ENCODE peak calls at places on chromosomes 13 and 19, in five cellular contexts. P is A673, L is foreskin fibroblast, Q is NCI-H1417, I is astrocyte of the hippocampus. R is an unnamed sample.
A peak's percentile ranks its signal among the peaks of the same experiment; 100 is the strongest.

GRCh38 chr13:106210327-106210726 is 325.1 kb downstream of the EFNB2 start:
- DNase-seq in Q (no peak), L (no peak), P (no peak), I (no peak), R (no peak)

GRCh38 chr19:32580901-32581703 is at the start of gene PDCD5:
- DNase-seq in L (peak; percentile 98), P (peak; percentile 97), Q (peak; percentile 96), I (peak; percentile 99), R (peak; percentile 77)

GRCh38 chr19:36084231-36085009 is 26.5 kb upstream of the OVOL3 start:
- DNase-seq in Q (no peak), I (no peak), L (no peak), P (no peak), R (no peak)

GRCh38 chr13:51793570-51794273 is 10.2 kb downstream of the DHRS12 start:
- DNase-seq in Q (no peak), L (peak; percentile 88), I (peak; percentile 90), P (peak; percentile 51), R (peak; percentile 61)

GRCh38 chr19:2613507-2614295 is 88.8 kb downstream of the GNG7 start:
- DNase-seq in P (peak; percentile 55), L (peak; percentile 71), Q (no peak), I (peak; percentile 70), R (peak; percentile 39)

GRCh38 chr19:45075215-45076028 is 856 bp downstream of the ZNF296 start:
- DNase-seq in I (peak; percentile 62), Q (peak; percentile 31), P (no peak), L (peak; percentile 82), R (no peak)

GRCh38 chr13:98141938-98142426 is 912 bp upstream of the FARP1 start:
- DNase-seq in L (peak; percentile 34), Q (no peak), P (no peak), I (no peak), R (no peak)

GRCh38 chr13:113083022-113083373 is 22.6 kb upstream of the F7 start:
- DNase-seq in I (no peak), Q (no peak), L (no peak), P (no peak), R (no peak)

GRCh38 chr19:19224150-19224851 is 12.5 kb downstream of the NCAN start:
- DNase-seq in Q (no peak), I (no peak), P (no peak), L (no peak), R (no peak)

GRCh38 chr13:70729369-70729768 is 621.1 kb upstream of the KLHL1 start:
- DNase-seq in L (no peak), I (no peak), P (no peak), Q (no peak), R (no peak)

GRCh38 chr19:12720851-12721655 is 2.7 kb downstream of the TNPO2 start:
- DNase-seq in P (no peak), Q (peak; percentile 49), L (peak; percentile 56), I (peak; percentile 45), R (no peak)

GRCh38 chr19:31553844-31554215 is 204.6 kb upstream of the TSHZ3 start:
- DNase-seq in L (no peak), P (no peak), I (no peak), Q (no peak), R (no peak)

GRCh38 chr19:6577410-6578125 is 13.4 kb downstream of the CD70 start:
- DNase-seq in P (peak; percentile 81), I (no peak), L (no peak), Q (no peak), R (no peak)

GRCh38 chr13:51801631-51802099 is 2.3 kb downstream of the DHRS12 start:
- DNase-seq in Q (peak; percentile 34), I (peak; percentile 52), P (peak; percentile 51), L (peak; percentile 44), R (no peak)

GRCh38 chr13:92913840-92914239 is 312.8 kb upstream of the GPC6 start:
- DNase-seq in I (no peak), L (no peak), Q (no peak), P (no peak), R (no peak)

GRCh38 chr19:36115453-36116343 is at the start of gene TBCB:
- DNase-seq in Q (no peak), P (peak; percentile 38), L (no peak), I (no peak), R (peak; percentile 69)

GRCh38 chr19:14158276-14159023 is 22.1 kb upstream of the ASF1B start:
- DNase-seq in Q (no peak), P (no peak), L (no peak), I (no peak), R (no peak)

R was measured in kidney glomerular epithelial cell.